ENCODE peak calls at places on chromosomes 16 and 17, in six cellular contexts. F is GM12878, P is H1, N is HepG2, V is K562, Q is GM23338. W is an unnamed sample.

GRCh38 chr17:67137860-67138259 is 93.5 kb downstream of the CACNG1 start:
- DNase-seq in V (no peak), P (no peak), Q (no peak), N (no peak), F (no peak), W (no peak)

GRCh38 chr16:53147500-53148065 is 92.8 kb downstream of the CHD9 start:
- DNase-seq in N (no peak), F (no peak), Q (no peak), V (no peak), P (no peak), W (no peak)

GRCh38 chr17:40320771-40321501 is 12.0 kb downstream of the RARA start:
- DNase-seq in N (no peak), Q (no peak), F (no peak), V (peak), P (no peak), W (no peak)

GRCh38 chr16:280005-280421 is 378 bp upstream of the ARHGDIG start:
- DNase-seq in F (no peak), P (no peak), V (no peak), Q (peak), N (no peak), W (no peak)

GRCh38 chr17:16991349-16992009 is 19.6 kb upstream of the TNFRSF13B start:
- DNase-seq in V (peak), N (peak), P (peak), Q (peak), F (no peak), W (peak)

GRCh38 chr17:998111-998510 is 1.2 kb downstream of the TIMM22 start:
- DNase-seq in P (no peak), Q (no peak), N (no peak), F (no peak), V (no peak), W (no peak)

GRCh38 chr17:2391597-2392251 is 9.1 kb downstream of the MNT start:
- DNase-seq in F (no peak), V (no peak), P (no peak), N (no peak), Q (no peak), W (no peak)

GRCh38 chr17:74332017-74332650 is 6.1 kb downstream of the KIF19 start:
- DNase-seq in P (no peak), F (no peak), Q (no peak), N (no peak), V (no peak), W (no peak)

GRCh38 chr17:4808378-4808767 is 1.4 kb downstream of the PLD2 start:
- DNase-seq in P (no peak), F (no peak), Q (no peak), V (no peak), N (no peak), W (no peak)

GRCh38 chr17:27597188-27597580 is 33.8 kb upstream of the LGALS9 start:
- DNase-seq in F (no peak), V (no peak), P (no peak), Q (no peak), N (no peak), W (no peak)

GRCh38 chr17:83055911-83056582 is 23.4 kb upstream of the METRNL start:
- DNase-seq in N (peak), V (no peak), Q (no peak), F (no peak), P (no peak), W (no peak)

GRCh38 chr17:73956595-73957465 is 246.6 kb upstream of the RPL38 start:
- DNase-seq in V (peak), N (peak), F (no peak), Q (peak), P (peak), W (peak)

GRCh38 chr16:2210386-2211365 is at the start of gene BRICD5:
- DNase-seq in V (peak), Q (peak), P (no peak), F (no peak), N (peak), W (peak)

GRCh38 chr17:34012709-34013375 is 242.2 kb upstream of the CCL2 start:
- DNase-seq in P (no peak), F (no peak), N (no peak), V (no peak), Q (peak), W (no peak)

GRCh38 chr17:77045441-77046041 is 95.2 kb upstream of the SEC14L1 start:
- DNase-seq in P (no peak), F (no peak), V (no peak), Q (no peak), N (no peak), W (no peak)

GRCh38 chr17:8935194-8935593 is 30.3 kb downstream of the PIK3R5 start:
- DNase-seq in N (no peak), F (no peak), P (no peak), V (no peak), Q (peak), W (no peak)

GRCh38 chr17:69187294-69187693 is 41.3 kb downstream of the ABCA10 start:
- DNase-seq in Q (no peak), P (no peak), V (no peak), N (no peak), F (no peak), W (no peak)

GRCh38 chr16:85863384-85863774 is 35.6 kb upstream of the IRF8 start:
- DNase-seq in Q (no peak), N (no peak), P (no peak), V (no peak), F (no peak), W (no peak)

GRCh38 chr17:57861000-57861736 is 11.3 kb upstream of the MRPS23 start:
- DNase-seq in V (peak), F (no peak), N (peak), P (no peak), Q (peak), W (peak)

GRCh38 chr17:82449883-82450356 is 632 bp downstream of the CYBC1 start:
- DNase-seq in P (no peak), F (no peak), N (no peak), V (no peak), Q (no peak), W (no peak)

DNA sequence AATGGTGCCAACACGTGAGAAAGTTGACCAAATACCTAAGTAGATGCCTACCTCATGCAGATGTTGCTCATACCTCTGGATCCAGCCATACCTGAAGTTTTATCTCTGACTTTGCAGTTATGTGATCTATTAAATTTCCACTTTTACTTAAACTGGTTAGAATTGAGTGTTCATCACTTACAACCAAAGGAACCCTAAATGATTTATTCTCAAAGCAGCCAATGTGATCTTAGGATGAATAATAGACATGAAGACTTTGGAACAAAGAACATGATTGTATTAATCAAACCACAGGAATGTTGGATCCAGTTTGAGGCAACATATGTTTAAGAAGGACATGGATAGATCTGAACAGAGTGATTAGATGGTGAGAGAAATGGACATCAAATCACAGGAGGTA is 68.7 kb downstream of the IRX6 start:
- DNase-seq in Q (no peak), F (no peak), P (no peak), N (no peak), V (no peak), W (no peak)
- TF ChIP-seq CREB1 in Q (no peak), F (no peak), P (no peak), N (no peak), V (no peak), W (no peak)

DNA sequence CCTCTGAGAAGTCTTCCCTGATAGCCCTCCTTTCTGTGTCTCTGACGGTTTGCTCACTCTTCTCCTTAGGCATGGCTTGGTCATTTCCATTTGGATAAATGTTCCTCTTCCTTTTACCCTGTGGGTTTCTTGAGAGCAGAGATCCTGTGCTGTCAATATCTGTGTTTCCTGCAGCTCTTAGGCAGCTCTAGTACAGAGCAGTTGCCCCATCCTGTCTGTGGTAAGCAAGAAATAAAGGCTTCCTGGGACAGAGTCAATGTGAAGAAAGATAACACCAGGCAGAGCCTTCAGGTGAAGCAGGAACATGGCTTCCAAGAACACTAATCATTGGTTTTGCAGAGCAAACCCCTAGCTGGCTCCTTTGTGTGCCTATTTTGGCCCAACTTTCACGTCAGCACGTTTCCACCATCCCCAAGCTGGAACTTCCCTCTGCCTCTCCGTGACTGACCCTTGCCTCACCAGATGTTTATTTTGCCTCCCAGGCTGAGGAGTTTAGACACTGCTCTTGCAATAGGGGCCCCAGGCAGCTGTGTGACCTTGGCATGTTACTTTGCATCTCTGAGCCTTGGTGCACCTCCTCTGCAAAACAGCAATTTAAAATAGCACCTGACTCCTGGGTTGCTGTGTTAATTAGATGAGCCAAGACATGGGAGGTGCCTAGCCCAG is 49.6 kb upstream of the SIAH1 start:
- DNase-seq in N (no peak), V (no peak), F (no peak), P (no peak), Q (no peak), W (no peak)
- TF ChIP-seq CREB1 in N (no peak), V (no peak), F (no peak), P (no peak), Q (no peak), W (no peak)

DNA sequence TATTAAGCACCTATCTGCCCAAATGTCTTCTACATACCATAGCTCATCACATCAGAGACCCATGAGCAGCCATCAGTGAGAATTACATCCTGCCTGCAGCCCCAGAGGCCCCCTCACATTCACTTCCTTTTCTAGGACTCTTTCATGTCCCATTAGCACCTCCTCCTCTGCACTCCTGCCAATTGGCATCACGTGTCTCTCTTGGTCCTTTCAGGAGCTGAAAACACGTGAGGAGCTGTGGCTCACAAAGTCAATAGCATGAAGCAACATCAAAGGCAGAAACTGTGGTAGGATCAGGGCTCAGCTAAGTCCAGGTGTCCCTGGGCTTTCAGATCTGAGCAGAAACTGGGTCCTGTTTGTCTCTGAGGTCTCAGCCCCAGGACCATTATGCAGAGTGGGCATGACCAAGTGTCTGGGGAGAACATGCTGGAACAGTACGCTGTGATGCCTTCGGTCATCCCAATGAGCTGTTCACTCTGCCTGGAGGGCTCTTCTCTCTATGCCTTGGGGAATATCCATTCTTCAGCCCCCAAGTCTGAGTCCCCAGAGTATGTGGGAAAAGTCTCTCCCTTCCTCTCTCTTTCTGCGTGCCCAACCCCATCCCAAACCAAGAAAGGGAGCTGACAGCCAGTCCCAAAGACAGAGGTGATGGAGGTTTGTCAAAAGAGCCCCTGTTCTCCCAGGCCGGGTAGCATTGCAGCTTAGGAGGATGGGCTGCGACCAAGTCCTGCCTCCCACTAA is 457.0 kb upstream of the CDH5 start:
- DNase-seq in P (no peak), Q (no peak), N (peak), V (no peak), F (no peak), W (no peak)
- TF ChIP-seq CREB1 in P (no peak), Q (no peak), N (no peak), V (no peak), F (no peak), W (no peak)

DNA sequence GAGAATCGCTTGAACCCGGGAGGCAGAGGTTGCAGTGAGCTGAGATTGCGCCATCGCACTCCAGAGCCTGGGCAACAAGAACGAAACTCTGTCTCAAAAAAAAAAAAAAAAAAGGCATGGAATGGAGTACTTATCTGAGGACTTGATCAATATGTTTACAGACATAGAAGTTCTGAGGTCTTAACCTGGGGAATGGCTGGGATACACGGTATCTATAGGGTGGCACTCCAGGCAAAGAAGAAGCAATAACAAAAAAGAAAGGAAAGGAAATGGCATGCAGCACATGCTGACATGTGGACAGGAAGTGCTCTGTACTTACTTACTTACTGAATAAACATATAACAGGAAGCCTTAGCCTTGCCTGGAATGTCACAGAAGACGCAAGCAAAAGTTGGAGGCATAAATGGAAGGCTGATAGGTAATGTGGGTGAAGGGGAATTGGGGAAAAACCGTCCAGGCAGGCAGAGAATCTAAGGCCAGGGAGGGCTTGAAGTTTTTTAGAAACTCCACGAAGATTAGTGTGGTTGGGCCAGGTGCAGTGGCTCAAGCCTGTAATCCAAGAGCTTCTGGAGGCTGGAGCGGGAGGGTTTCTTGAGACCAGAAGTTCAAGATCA is 10.1 kb upstream of the SPOP start:
- DNase-seq in V (no peak), P (no peak), N (peak), Q (no peak), F (no peak), W (no peak)
- TF ChIP-seq CREB1 in V (no peak), P (no peak), N (no peak), Q (no peak), F (no peak), W (no peak)

DNA sequence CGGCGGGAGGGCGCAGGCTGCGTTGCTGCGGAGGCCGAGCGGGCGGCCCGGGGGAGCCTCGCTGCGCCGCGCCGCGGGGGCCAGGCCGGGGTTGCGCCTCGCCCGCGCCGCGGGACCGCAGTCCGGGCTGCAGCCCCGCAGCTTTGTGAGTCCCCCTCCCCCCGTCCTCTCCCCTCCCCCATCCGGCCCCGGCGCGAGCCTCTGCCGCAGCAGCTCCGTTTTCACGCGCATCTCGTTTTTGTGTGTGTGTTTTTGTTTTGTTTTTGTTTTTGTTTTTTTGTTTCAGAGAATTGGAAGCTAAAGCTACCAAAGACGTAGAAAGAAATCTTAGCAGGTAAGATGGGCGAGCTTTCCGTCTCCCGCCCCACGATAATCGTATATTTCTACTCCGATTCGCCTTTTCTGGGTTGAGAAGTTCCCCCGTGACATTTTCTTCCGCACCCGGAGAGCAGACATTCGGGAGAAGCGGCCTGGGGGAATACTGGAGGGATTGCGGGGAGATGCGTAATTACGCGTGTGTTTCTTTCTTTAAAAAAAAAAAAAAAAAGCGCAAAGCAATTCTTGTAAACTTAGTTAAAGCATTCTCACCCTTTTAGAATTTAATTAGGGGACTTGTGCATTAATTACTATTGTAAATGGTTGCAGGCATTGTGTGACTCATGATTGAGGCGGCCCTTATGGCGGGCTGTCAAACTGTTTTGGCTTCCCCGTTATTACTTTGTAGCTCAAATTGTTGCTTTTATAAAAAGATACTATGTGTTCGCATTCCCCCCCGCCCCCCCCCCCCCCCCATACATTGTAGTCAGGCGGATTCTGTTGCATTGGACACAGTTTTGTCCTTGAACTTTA is 740 bp downstream of the TNRC6A start:
- DNase-seq in N (no peak), F (no peak), P (no peak), V (peak), Q (peak), W (peak)
- TF ChIP-seq CREB1 in N (no peak), F (peak), P (no peak), V (no peak), Q (no peak), W (no peak)

GRCh38 chr16:54932737-54933254 is 2.1 kb downstream of the IRX5 start:
- DNase-seq in Q (peak), V (no peak), N (no peak), F (no peak), P (no peak), W (peak)

GRCh38 chr16:54929090-54930033 is 1.3 kb upstream of the IRX5 start:
- DNase-seq in N (no peak), F (peak), Q (peak), V (peak), P (peak), W (peak)

GRCh38 chr16:54930034-54930938 is at the start of gene IRX5:
- DNase-seq in Q (peak), F (no peak), P (peak), V (peak), N (no peak), W (peak)

GRCh38 chr16:54931757-54932660 is 1.3 kb downstream of the IRX5 start:
- DNase-seq in V (no peak), F (no peak), N (no peak), Q (peak), P (no peak), W (no peak)

GRCh38 chr16:54931041-54931756 is 534 bp downstream of the IRX5 start:
- DNase-seq in V (peak), Q (peak), F (no peak), P (no peak), N (no peak), W (peak)
- TF ChIP-seq CREB1 in V (no peak), Q (no peak), F (no peak), P (peak), N (no peak), W (no peak)

GRCh38 chr16:11152677-11153321 is 103.2 kb downstream of the SOCS1 start:
- DNase-seq in Q (no peak), F (no peak), N (peak), P (no peak), V (peak), W (no peak)
- TF ChIP-seq CREB1 in Q (no peak), F (no peak), N (no peak), P (no peak), V (no peak), W (no peak)

GRCh38 chr16:23567602-23568001 is 10.1 kb downstream of the UBFD1 start:
- DNase-seq in F (no peak), P (no peak), Q (no peak), V (no peak), N (no peak), W (no peak)

GRCh38 chr16:23566724-23567123 is 9.2 kb downstream of the UBFD1 start:
- DNase-seq in V (no peak), P (no peak), Q (no peak), N (no peak), F (no peak), W (no peak)

GRCh38 chr16:23563186-23563585 is 5.7 kb downstream of the UBFD1 start:
- DNase-seq in N (no peak), F (no peak), V (no peak), Q (no peak), P (no peak), W (no peak)

GRCh38 chr16:23562505-23562904 is 5.0 kb downstream of the UBFD1 start:
- DNase-seq in V (no peak), F (no peak), N (no peak), Q (no peak), P (no peak), W (no peak)

DNA sequence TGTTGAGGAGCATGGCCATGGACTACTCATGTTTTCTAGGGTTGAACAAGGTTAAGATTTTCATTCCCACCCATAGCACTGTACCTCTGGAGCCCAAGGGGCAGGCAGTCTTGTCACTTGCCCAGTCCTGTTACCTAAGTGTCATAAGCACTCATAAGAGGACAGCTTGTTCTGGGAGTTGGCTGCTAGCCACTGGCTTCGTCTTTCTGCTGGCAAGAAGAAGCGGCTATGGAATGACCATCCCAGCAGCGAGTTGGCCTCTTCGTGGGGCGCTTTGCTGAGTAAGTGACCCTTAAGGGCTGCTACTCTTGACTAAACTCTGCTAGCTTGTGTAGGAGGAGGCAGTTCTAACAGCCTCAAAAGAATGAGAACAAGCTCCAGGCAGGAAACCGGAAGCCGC is 7.4 kb downstream of the UBFD1 start:
- DNase-seq in P (no peak), F (no peak), V (no peak), N (no peak), Q (no peak), W (no peak)
- TF ChIP-seq CREB1 in P (no peak), F (no peak), V (no peak), N (no peak), Q (no peak), W (no peak)

W was measured in WTC11.